ENCODE peak calls at places on chromosomes 13 and 19, in four cellular contexts. U is K562, Y is HepG2, C is SK-N-SH. O is an unnamed sample.

GRCh38 chr13:33611016-33611805 is 206.7 kb upstream of the RFC3 start:
- DNase-seq in C (no peak), U (no peak), Y (peak), O (no peak)

GRCh38 chr19:39277598-39277997 is 9.4 kb downstream of the IFNL2 start:
- DNase-seq in U (no peak), Y (peak), C (no peak), O (peak)

GRCh38 chr13:46086985-46087384 is 17.8 kb downstream of the CPB2 start:
- DNase-seq in C (no peak), Y (no peak), U (no peak), O (no peak)

GRCh38 chr13:97911311-97912138 is 42.0 kb upstream of the IPO5 start:
- DNase-seq in Y (peak), C (peak), U (peak), O (peak)

GRCh38 chr13:44048326-44048725 is 168.6 kb downstream of the LACC1 start:
- DNase-seq in C (no peak), U (peak), Y (peak), O (peak)

GRCh38 chr13:66847541-66847940 is 382.6 kb downstream of the PCDH9 start:
- DNase-seq in C (no peak), Y (no peak), U (no peak), O (no peak)

GRCh38 chr19:17074628-17075034 is 621 bp downstream of the HAUS8 start:
- DNase-seq in Y (no peak), U (no peak), C (no peak), O (no peak)

GRCh38 chr13:45809810-45810394 is 41.7 kb downstream of the SIAH3 start:
- DNase-seq in U (no peak), C (no peak), Y (no peak), O (no peak)

GRCh38 chr13:26324294-26324693 is 70.4 kb downstream of the CDK8 start:
- DNase-seq in Y (no peak), C (no peak), U (no peak), O (no peak)

GRCh38 chr19:37519890-37520289 is 13.2 kb downstream of the ZNF793 start:
- DNase-seq in U (no peak), Y (no peak), C (no peak), O (no peak)
- TF ChIP-seq JUND in U (no peak), Y (no peak), C (no peak), O (no peak)

GRCh38 chr19:31261651-31262331 is 87.4 kb downstream of the TSHZ3 start:
- DNase-seq in Y (no peak), U (no peak), C (no peak), O (no peak)

GRCh38 chr19:31262673-31263308 is 86.4 kb downstream of the TSHZ3 start:
- DNase-seq in C (peak), Y (no peak), U (no peak), O (no peak)

GRCh38 chr19:31263317-31263716 is 85.9 kb downstream of the TSHZ3 start:
- DNase-seq in U (no peak), C (peak), Y (no peak), O (no peak)

GRCh38 chr19:31260171-31260933 is 88.9 kb downstream of the TSHZ3 start:
- DNase-seq in C (peak), Y (no peak), U (no peak), O (no peak)

GRCh38 chr19:31261019-31261595 is 88.1 kb downstream of the TSHZ3 start:
- DNase-seq in U (no peak), C (peak), Y (no peak), O (no peak)
- TF ChIP-seq JUND in U (no peak), C (no peak), Y (no peak), O (no peak)

GRCh38 chr13:37058801-37059135 is 720 bp downstream of the SUPT20H start:
- DNase-seq in Y (no peak), C (peak), U (peak), O (no peak)
- TF ChIP-seq JUND in Y (no peak), C (no peak), U (no peak), O (no peak)

DNA sequence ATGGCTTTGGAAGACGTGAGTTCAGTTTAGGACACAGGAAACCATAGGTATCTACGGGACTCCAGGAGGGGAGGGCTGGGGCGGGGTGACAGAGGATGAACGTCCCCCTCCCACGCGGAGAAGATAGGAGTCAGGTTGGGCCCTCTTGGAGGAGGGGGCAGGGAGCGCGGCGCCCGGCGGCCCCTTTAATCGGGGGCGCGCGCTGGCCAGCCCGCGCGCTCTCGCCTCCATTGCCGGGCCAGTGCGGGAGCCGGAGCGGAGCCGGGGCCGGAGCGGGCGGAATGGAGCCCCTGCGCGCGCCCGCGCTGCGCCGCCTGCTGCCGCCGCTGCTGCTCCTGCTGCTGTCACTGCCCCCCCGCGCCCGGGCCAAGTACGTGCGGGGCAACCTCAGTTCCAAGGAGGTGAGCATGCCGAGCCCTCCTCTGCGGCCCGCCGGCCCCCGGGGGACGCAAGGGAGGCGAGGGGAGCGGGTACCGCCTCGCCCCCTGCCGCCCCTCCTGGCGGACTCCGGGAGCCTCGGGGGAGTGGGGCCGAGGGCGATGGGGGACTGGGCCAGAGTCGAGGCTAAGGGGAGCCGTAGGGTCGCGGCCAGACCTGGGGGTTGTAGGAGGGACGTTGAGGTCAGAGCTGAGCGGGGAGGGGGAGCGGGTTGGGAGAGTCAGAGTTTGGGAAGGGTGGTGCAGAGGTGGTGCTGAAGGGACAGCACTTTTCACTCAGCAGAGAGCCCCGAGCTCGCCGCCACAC is at the start of gene TMEM145:
- DNase-seq in C (peak), U (peak), Y (no peak), O (peak)
- TF ChIP-seq JUND in C (no peak), U (no peak), Y (no peak), O (no peak)

GRCh38 chr13:29903524-29903923 is 53.1 kb upstream of the UBL3 start:
- DNase-seq in Y (no peak), U (no peak), C (no peak), O (no peak)
- TF ChIP-seq JUND in Y (no peak), U (no peak), C (no peak), O (no peak)

GRCh38 chr19:8105471-8105870 is 43.9 kb downstream of the FBN3 start:
- DNase-seq in U (no peak), C (no peak), Y (no peak), O (no peak)
- TF ChIP-seq JUND in U (no peak), C (no peak), Y (no peak), O (no peak)

GRCh38 chr13:99160415-99160814 is 40.2 kb upstream of the UBAC2 start:
- DNase-seq in U (no peak), Y (no peak), C (no peak), O (no peak)
- TF ChIP-seq JUND in U (no peak), Y (no peak), C (no peak), O (no peak)

GRCh38 chr13:108786578-108787100 is 157.2 kb downstream of the MYO16 start:
- DNase-seq in U (no peak), Y (no peak), C (no peak), O (no peak)

GRCh38 chr13:108780706-108781105 is 151.3 kb downstream of the MYO16 start:
- DNase-seq in U (no peak), Y (no peak), C (no peak), O (no peak)

GRCh38 chr13:108789476-108789875 is 160.1 kb downstream of the MYO16 start:
- DNase-seq in C (no peak), Y (no peak), U (no peak), O (no peak)

GRCh38 chr13:108787709-108788394 is 158.4 kb downstream of the MYO16 start:
- DNase-seq in C (peak), Y (no peak), U (no peak), O (no peak)

DNA sequence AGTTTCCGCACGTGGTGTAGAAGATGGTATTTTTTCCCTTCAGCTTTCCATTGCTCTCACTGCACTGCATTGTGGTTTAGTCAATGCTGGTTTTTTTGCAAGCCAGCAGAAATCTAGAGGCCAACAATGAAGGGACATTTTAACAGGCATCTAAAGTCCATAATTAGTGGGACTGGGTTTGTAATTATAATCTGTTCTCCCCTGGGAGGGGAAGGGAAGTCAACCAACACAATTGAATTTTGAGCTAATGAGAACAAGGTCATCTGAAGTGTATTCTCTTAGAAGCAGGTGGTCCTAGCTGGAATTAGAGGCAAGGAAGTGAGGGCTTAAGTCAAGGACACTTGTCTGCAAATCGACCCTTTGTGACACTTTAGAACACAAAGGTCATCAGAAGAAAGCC is 156.4 kb downstream of the MYO16 start:
- DNase-seq in Y (no peak), C (no peak), U (no peak), O (no peak)
- TF ChIP-seq JUND in Y (no peak), C (no peak), U (no peak), O (no peak)

O was measured in T47D.